ENCODE peak calls at places on chromosomes 16 and 17, in five cellular contexts. X, U, S, I and J are unnamed samples.

GRCh38 chr17:81003711-81004335 is 12.2 kb downstream of the CHMP6 start:
- DNase-seq in U (no peak), S (no peak), X (no peak), I (no peak), J (no peak)

GRCh38 chr17:38911081-38911730 is 14.2 kb upstream of the LASP1NB start:
- DNase-seq in I (no peak), S (no peak), U (no peak), X (no peak), J (no peak)

GRCh38 chr17:57369509-57369945 is 113.2 kb downstream of the MSI2 start:
- DNase-seq in U (no peak), X (no peak), S (no peak), I (no peak), J (no peak)

GRCh38 chr17:15395091-15395490 is 53.7 kb upstream of the TEKT3 start:
- DNase-seq in S (no peak), X (no peak), U (no peak), I (no peak), J (no peak)

GRCh38 chr17:51909971-51910370 is 248.5 kb downstream of the CA10 start:
- DNase-seq in U (no peak), S (no peak), I (no peak), X (no peak), J (no peak)

GRCh38 chr16:50666658-50667496 is 14.2 kb downstream of the SNX20 start:
- DNase-seq in X (no peak), S (no peak), I (no peak), U (peak), J (peak)

GRCh38 chr17:12421077-12421476 is 244.6 kb upstream of the MYOCD start:
- DNase-seq in S (no peak), U (no peak), I (no peak), X (no peak), J (no peak)

GRCh38 chr17:62797959-62798358 is 10.2 kb downstream of the MARCHF10 start:
- DNase-seq in X (no peak), I (no peak), S (no peak), U (no peak), J (no peak)

GRCh38 chr16:88306860-88307545 is 75.8 kb upstream of the ZNF469 start:
- DNase-seq in S (peak), U (no peak), X (peak), I (no peak), J (no peak)

GRCh38 chr17:50627782-50628601 is 6.7 kb upstream of the ABCC3 start:
- DNase-seq in X (peak), U (no peak), I (peak), S (no peak), J (peak)

GRCh38 chr17:36072431-36073121 is 8.5 kb downstream of the CCL18 start:
- DNase-seq in I (peak), S (no peak), X (peak), U (peak), J (peak)

GRCh38 chr17:49841548-49841947 is 6.3 kb downstream of the TAC4 start:
- DNase-seq in X (no peak), S (no peak), I (no peak), U (no peak), J (no peak)

GRCh38 chr17:41326173-41327145 is 10.9 kb upstream of the KRTAP17-1 start:
- DNase-seq in U (no peak), I (no peak), S (no peak), X (no peak), J (no peak)

GRCh38 chr17:13421581-13421980 is 180.1 kb downstream of the HS3ST3A1 start:
- DNase-seq in I (no peak), S (no peak), X (no peak), U (no peak), J (no peak)

GRCh38 chr16:72836181-72836580 is 211.7 kb downstream of the ZFHX3 start:
- DNase-seq in X (no peak), U (no peak), I (no peak), S (no peak), J (no peak)

GRCh38 chr16:51237861-51238378 is 86.8 kb upstream of the SALL1 start:
- DNase-seq in U (no peak), I (no peak), X (no peak), S (no peak), J (no peak)

GRCh38 chr16:67936876-67937605 is 391 bp upstream of the PSMB10 start:
- DNase-seq in X (peak), I (no peak), S (peak), U (peak), J (peak)

GRCh38 chr17:70187383-70187782 is 18.1 kb downstream of the KCNJ2 start:
- DNase-seq in S (no peak), U (no peak), X (no peak), I (no peak), J (no peak)

GRCh38 chr17:7081341-7082062 is 1.5 kb upstream of the CLEC10A start:
- DNase-seq in U (peak), X (no peak), I (no peak), S (no peak), J (peak)

GRCh38 chr16:46947900-46948547 is 25.4 kb downstream of the DNAJA2 start:
- DNase-seq in U (peak), S (peak), I (peak), X (no peak), J (peak)

GRCh38 chr16:79668502-79668901 is 68.0 kb upstream of the MAF start:
- DNase-seq in S (no peak), U (no peak), X (no peak), I (no peak), J (no peak)

GRCh38 chr16:31200821-31201510 is 1.6 kb downstream of the PYCARD start:
- DNase-seq in X (no peak), U (peak), S (peak), I (no peak), J (peak)

GRCh38 chr17:27586203-27586701 is 44.7 kb upstream of the LGALS9 start:
- DNase-seq in S (peak), X (no peak), U (no peak), I (no peak), J (no peak)

GRCh38 chr16:31427441-31428276 is 501 bp downstream of the COX6A2 start:
- DNase-seq in U (peak), I (no peak), S (peak), X (peak), J (no peak)

GRCh38 chr17:49570540-49571242 is 5.0 kb upstream of the NXPH3 start:
- DNase-seq in U (no peak), S (no peak), X (no peak), I (no peak), J (no peak)

GRCh38 chr17:19024101-19025078 is 19.8 kb upstream of the FAM83G start:
- DNase-seq in I (no peak), U (peak), S (no peak), X (no peak), J (no peak)

GRCh38 chr17:78535285-78536197 is 41.7 kb downstream of the DNAH17 start:
- DNase-seq in U (no peak), I (peak), X (no peak), S (no peak), J (peak)

GRCh38 chr17:74356640-74357465 is 4.8 kb downstream of the BTBD17 start:
- DNase-seq in X (no peak), S (no peak), U (peak), I (no peak), J (peak)

GRCh38 chr17:32564325-32564724 is 77.5 kb downstream of the CDK5R1 start:
- DNase-seq in U (peak), I (no peak), X (no peak), S (no peak), J (no peak)